ENCODE peak calls at places on chromosome 3, in seven cellular contexts. W, C, E, X, I, N and S are unnamed samples.
A peak's percentile ranks its signal among the peaks of the same experiment; 100 is the strongest.

GRCh38 chr3:134576426-134576825 is 74.4 kb downstream of the KY start:
- DNase-seq in W (no peak), C (no peak), E (no peak), X (no peak), I (no peak), N (no peak), S (no peak)

GRCh38 chr3:48451270-48451669 is 4.7 kb downstream of the ATRIP start:
- DNase-seq in W (no peak), C (no peak), E (no peak), X (no peak), I (no peak), N (no peak), S (peak; percentile 82)

GRCh38 chr3:33363113-33363800 is 76.9 kb downstream of the UBP1 start:
- DNase-seq in W (no peak), C (no peak), E (no peak), X (no peak), I (peak; percentile 44), N (no peak), S (no peak)

GRCh38 chr3:46406786-46407611 is at the start of the genes CCR5AS and CCRL2:
- DNase-seq in W (peak; percentile 88), C (peak; percentile 83), E (peak; percentile 16), X (peak; percentile 45), I (peak; percentile 80), N (peak; percentile 84), S (no peak)

GRCh38 chr3:109563149-109563548 is 225.8 kb upstream of the DPPA4 start:
- DNase-seq in W (no peak), C (no peak), E (peak; percentile 23), X (no peak), I (peak; percentile 40), N (peak; percentile 11), S (no peak)

GRCh38 chr3:148584438-148584837 is 113.3 kb upstream of the AGTR1 start:
- DNase-seq in W (no peak), C (no peak), E (no peak), X (no peak), I (no peak), N (no peak), S (no peak)

GRCh38 chr3:134699141-134699711 is 48.4 kb upstream of the KY start:
- DNase-seq in W (no peak), C (no peak), E (no peak), X (no peak), I (no peak), N (no peak), S (no peak)

GRCh38 chr3:14988988-14989394 is 41.6 kb downstream of the NR2C2 start:
- DNase-seq in W (no peak), C (no peak), E (no peak), X (no peak), I (peak; percentile 5), N (no peak), S (peak; percentile 16)

GRCh38 chr3:16382852-16383251 is 117.8 kb downstream of the OXNAD1 start:
- DNase-seq in W (no peak), C (no peak), E (no peak), X (no peak), I (no peak), N (no peak), S (no peak)

GRCh38 chr3:99842826-99843589 is 25.3 kb downstream of the CMSS1 start:
- DNase-seq in W (no peak), C (no peak), E (no peak), X (no peak), I (peak; percentile 60), N (peak; percentile 66), S (peak; percentile 56)

GRCh38 chr3:178084938-178085816 is 451.1 kb upstream of the KCNMB2 start:
- DNase-seq in W (peak; percentile 91), C (peak; percentile 61), E (no peak), X (peak; percentile 82), I (no peak), N (peak; percentile 47), S (peak; percentile 96)